ENCODE peak calls at places on chromosomes 16 and 17, in four cellular contexts. P, Q, G and S are unnamed samples. For H3K27me3, the result is how much of the 10 kb centered on the place peaks cover.

GRCh38 chr17:41516828-41517283 is 1.8 kb downstream of the KRT15 start:
- DNase-seq in Q (no peak), G (no peak), P (no peak), S (no peak)

GRCh38 chr16:12208341-12209035 is 232.0 kb downstream of the SNX29 start:
- DNase-seq in P (no peak), Q (no peak), G (no peak), S (no peak)

GRCh38 chr17:42969006-42969581 is 4.8 kb upstream of the AARSD1 start:
- DNase-seq in P (no peak), G (no peak), Q (peak), S (no peak)

GRCh38 chr17:17127730-17128291 is 78.3 kb downstream of the PLD6 start:
- DNase-seq in G (no peak), P (no peak), Q (no peak), S (no peak)

GRCh38 chr16:59993101-59993500 is 1259.0 kb upstream of the GOT2 start:
- DNase-seq in G (peak), P (no peak), Q (no peak), S (no peak)

GRCh38 chr16:15879255-15879804 is 9.1 kb downstream of the CEP20 start:
- DNase-seq in Q (no peak), G (no peak), P (no peak), S (no peak)

GRCh38 chr17:19313746-19314651 is 48.5 kb downstream of the B9D1 start:
- DNase-seq in Q (no peak), P (no peak), G (no peak), S (no peak)

GRCh38 chr16:89723279-89724250 is 2.2 kb downstream of the ZNF276 start:
- DNase-seq in G (peak), Q (no peak), P (no peak), S (no peak)

GRCh38 chr16:48556913-48557351 is 53.0 kb downstream of the N4BP1 start:
- DNase-seq in P (no peak), Q (no peak), G (no peak), S (no peak)

GRCh38 chr16:1530883-1531637 is 2.4 kb upstream of the TMEM204 start:
- DNase-seq in P (no peak), G (no peak), Q (no peak), S (peak)

GRCh38 chr17:43337684-43338428 is 60.9 kb upstream of the ARL4D start:
- DNase-seq in G (no peak), Q (no peak), P (no peak), S (peak)

GRCh38 chr17:7997186-7997585 is 5.2 kb upstream of the GUCY2D start:
- DNase-seq in G (peak), Q (peak), P (peak), S (no peak)

GRCh38 chr16:75219088-75219487 is 300 bp downstream of the CTRB1 start:
- DNase-seq in Q (no peak), P (no peak), G (no peak), S (no peak)

GRCh38 chr17:8941980-8942617 is 23.4 kb downstream of the PIK3R5 start:
- DNase-seq in G (no peak), P (no peak), Q (no peak), S (no peak)

GRCh38 chr17:60435244-60436170 is 13.2 kb downstream of the CHCT1 start:
- DNase-seq in G (peak), Q (peak), P (no peak), S (peak)

GRCh38 chr17:83200231-83200699 is 120.9 kb downstream of the METRNL start:
- DNase-seq in G (peak), Q (peak), P (peak), S (peak)

GRCh38 chr17:75754378-75755204 is 10.4 kb downstream of the GALK1 start:
- DNase-seq in Q (no peak), P (no peak), G (no peak), S (no peak)

DNA sequence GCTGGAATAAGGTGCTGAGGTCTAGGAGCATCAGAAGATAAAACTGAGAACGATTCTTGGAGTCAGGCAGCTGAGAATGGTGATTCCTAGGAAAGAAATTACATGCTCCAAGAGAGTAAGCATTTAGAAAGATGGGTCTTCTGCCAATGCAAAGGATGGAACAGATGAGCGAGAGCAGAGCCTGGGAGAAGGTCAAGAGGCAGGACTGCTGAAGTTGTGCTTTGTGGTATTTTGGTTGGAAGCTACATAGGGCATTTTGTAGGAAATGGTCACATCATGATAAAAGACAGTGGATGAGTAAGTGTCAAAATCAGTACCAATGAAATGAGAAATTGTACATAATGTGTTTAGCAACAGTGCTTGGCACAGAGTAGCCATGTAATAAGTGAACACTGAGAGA is 1.4 kb upstream of the CRYM start:
- DNase-seq in P (no peak), G (no peak), Q (no peak), S (no peak)
- H3K27me3 ChIP-seq in P (under half), G (under half), Q (under half), S (under half)

GRCh38 chr17:81844887-81845286 is 10.0 kb upstream of the PPP1R27 start:
- DNase-seq in P (no peak), Q (no peak), G (no peak), S (no peak)

GRCh38 chr17:81845361-81845760 is 10.5 kb upstream of the PPP1R27 start:
- DNase-seq in G (no peak), P (no peak), Q (no peak), S (no peak)

GRCh38 chr17:81846743-81847689 is 12.2 kb upstream of the PPP1R27 start:
- DNase-seq in P (no peak), G (no peak), Q (no peak), S (no peak)

GRCh38 chr17:81844327-81844851 is 9.5 kb upstream of the PPP1R27 start:
- DNase-seq in P (no peak), G (no peak), Q (no peak), S (no peak)

DNA sequence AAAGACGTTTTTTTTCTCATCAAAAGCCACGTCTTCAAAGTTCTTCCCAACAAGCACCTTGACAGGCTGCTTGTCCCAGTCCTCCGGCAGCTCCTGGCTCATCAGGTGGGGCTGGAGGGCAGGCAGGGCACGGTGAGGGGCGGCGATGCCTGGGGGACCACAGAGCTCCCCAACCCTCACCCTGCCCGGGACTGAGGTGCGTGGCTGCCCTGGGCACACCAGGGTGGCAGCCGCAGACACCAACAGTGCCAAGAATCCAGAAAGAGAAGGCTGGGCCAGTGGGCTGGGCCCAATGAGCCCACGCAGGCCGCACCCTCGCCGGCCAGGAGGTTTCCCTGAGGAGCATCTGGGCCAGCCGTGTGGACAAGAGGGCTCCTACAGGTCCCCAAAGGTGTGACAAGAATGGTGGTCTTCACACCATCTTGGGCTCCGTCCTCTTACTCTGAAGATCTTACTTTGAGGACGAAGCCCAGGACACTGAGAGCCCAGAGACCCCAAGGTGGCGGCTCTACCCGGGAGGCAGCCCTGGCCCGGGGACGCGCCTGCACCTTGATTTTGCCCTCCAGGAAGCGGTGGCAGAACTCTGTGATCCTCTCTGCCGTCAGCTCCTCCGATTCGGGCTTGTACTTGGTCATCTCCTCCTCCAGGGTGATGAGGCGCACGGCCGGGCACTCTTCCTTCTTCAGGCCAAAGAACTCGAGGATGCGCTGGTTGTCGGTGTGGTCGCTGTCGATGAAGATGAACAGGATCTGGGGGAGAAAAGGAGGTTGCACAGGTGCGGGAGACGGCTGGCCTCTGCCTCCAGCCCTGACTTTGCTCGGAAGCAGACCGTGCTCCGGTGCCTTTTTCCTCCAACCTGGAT is 11.3 kb upstream of the PPP1R27 start:
- DNase-seq in Q (no peak), P (no peak), G (no peak), S (no peak)
- TF ChIP-seq POLR2AphosphoS5 in Q (no peak), P (no peak), G (no peak), S (no peak)

GRCh38 chr17:80220709-80221215 is 535 bp downstream of the SLC26A11 start:
- DNase-seq in Q (no peak), P (no peak), G (no peak), S (peak)

GRCh38 chr17:80219013-80219776 is 938 bp downstream of the SGSH start:
- DNase-seq in Q (peak), P (peak), G (peak), S (peak)

GRCh38 chr17:80218391-80218790 is 1.7 kb downstream of the SGSH start:
- DNase-seq in G (no peak), P (no peak), Q (no peak), S (no peak)

GRCh38 chr17:80221401-80221800 is 1.2 kb downstream of the SLC26A11 start:
- DNase-seq in P (no peak), Q (no peak), G (no peak), S (no peak)

GRCh38 chr17:80219777-80220708 is at the start of the genes SGSH and SLC26A11:
- DNase-seq in G (peak), P (peak), Q (no peak), S (peak)
- TF ChIP-seq CTCF in G (no peak), P (no peak), Q (no peak), S (no peak)

DNA sequence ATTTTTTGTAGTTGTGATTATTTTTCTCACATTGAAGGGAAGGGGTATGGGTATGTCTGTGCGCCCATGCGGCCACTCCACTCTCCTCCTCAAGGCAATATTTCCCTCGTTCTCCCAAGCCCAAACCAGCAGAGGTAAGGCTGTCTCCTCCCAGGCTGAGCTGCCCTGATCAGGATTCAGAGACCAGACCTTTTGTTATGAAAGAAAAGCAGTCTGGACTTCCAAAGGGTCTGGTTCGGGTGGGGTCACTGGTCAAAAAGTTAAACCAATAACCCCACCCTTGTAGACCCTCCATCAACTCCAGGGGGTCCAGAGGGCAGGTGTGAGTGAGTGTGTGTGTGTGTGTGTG is 5.7 kb upstream of the DLX4 start:
- DNase-seq in Q (no peak), G (no peak), P (no peak), S (no peak)
- H3K27me3 ChIP-seq in Q (under half), G (half or more), P (under half), S (under half)

GRCh38 chr16:85517154-85517553 is 96.0 kb upstream of the GSE1 start:
- DNase-seq in P (no peak), Q (no peak), G (no peak), S (no peak)

GRCh38 chr16:85515319-85515745 is 97.8 kb upstream of the GSE1 start:
- DNase-seq in G (no peak), Q (no peak), P (no peak), S (no peak)

GRCh38 chr16:85514601-85515318 is 98.4 kb upstream of the GSE1 start:
- DNase-seq in P (peak), Q (no peak), G (peak), S (peak)

GRCh38 chr16:85514295-85514600 is 98.9 kb upstream of the GSE1 start:
- DNase-seq in G (no peak), P (no peak), Q (no peak), S (no peak)

DNA sequence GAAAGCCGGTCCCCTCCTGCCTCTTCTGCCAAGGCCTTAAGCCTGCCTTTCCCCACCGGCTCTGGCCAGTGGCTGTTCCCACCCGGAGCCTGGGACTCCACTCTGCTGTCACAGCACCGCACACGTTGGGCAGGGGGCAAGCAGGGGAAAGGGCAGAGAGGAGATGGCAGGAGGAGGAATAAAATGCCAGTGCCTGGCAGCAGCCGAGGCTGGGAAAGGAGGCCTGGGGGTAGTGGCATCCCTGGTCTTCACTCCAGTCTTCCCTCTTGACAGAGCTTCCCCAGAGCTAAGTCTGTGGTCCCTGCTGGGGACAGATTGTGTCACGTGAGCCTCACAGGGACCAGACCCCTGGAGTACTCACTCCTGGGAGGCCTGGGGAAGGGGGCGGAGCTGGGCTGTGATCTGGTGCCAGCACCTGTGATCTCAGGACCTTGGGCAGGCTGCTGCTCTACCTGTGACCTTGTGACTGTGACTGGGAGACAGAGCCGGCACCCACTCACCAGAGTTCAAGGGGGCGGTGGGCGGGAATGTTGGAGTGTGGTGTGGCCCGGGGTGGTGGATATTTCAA is 97.2 kb upstream of the GSE1 start:
- DNase-seq in G (peak), P (no peak), Q (no peak), S (no peak)
- TF ChIP-seq POLR2AphosphoS5 in G (no peak), P (no peak), Q (no peak), S (no peak)

DNA sequence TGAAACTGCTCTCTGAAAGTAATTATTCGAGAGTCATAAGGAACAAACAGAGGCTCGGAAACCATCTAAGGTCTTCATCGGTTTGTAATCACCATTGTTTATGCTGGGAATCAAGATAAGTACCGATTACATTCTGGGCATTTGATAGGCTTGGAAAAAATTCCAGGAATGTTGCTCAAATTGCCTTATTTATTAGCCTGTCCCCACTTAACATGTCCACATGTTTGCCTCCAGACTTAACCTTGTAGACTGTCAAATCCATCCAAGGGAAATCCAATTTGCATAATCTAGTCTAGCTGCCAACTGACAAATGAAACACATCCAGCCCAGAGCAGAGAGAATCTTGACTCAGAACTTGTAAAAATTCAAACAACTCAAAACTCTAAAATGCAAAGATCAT is 51.3 kb upstream of the TMC5 start:
- DNase-seq in G (no peak), P (no peak), Q (no peak), S (no peak)
- TF ChIP-seq CTCF in G (no peak), P (no peak), Q (no peak), S (no peak)

GRCh38 chr16:30030011-30030685 is 923 bp downstream of the TLCD3B start:
- DNase-seq in Q (no peak), G (no peak), P (no peak), S (no peak)

GRCh38 chr16:30025574-30025973 is 2.6 kb downstream of the C16orf92 start:
- DNase-seq in G (no peak), Q (no peak), P (no peak), S (no peak)

GRCh38 chr16:30026449-30026848 is 3.5 kb downstream of the C16orf92 start:
- DNase-seq in Q (no peak), G (no peak), P (no peak), S (no peak)

GRCh38 chr16:30028438-30029093 is 2.5 kb downstream of the TLCD3B start:
- DNase-seq in Q (no peak), G (no peak), P (no peak), S (no peak)

GRCh38 chr16:30027588-30028437 is 3.3 kb downstream of the TLCD3B start:
- DNase-seq in Q (no peak), G (no peak), P (no peak), S (no peak)
- H3K27me3 ChIP-seq in Q (half or more), G (half or more), P (under half), S (under half)

GRCh38 chr17:69625449-69625848 is 211.0 kb downstream of the MAP2K6 start:
- DNase-seq in P (no peak), Q (no peak), G (no peak), S (no peak)
- TF ChIP-seq POLR2AphosphoS5 in P (no peak), Q (no peak), G (no peak), S (no peak)